ENCODE peak calls at places on chromosomes 13 and 19, in six cellular contexts. F, M, N, V, R and Z are unnamed samples. For H3K4me1 and H3K9me2, the result is how much of the 10 kb centered on the place peaks cover.

GRCh38 chr13:44132710-44133109 is 240.9 kb upstream of the SERP2 start:
- DNase-seq in F (peak), M (no peak), N (no peak), V (peak), R (no peak), Z (peak)

GRCh38 chr19:44788971-44789370 is 11.3 kb downstream of the CBLC start:
- DNase-seq in F (no peak), M (no peak), N (no peak), V (no peak), R (no peak), Z (no peak)

GRCh38 chr19:50667759-50668231 is 18.6 kb downstream of the C19orf81 start:
- DNase-seq in F (no peak), M (no peak), N (no peak), V (no peak), R (no peak), Z (no peak)

GRCh38 chr13:28475916-28476725 is 18.8 kb downstream of the FLT1 start:
- DNase-seq in F (peak), M (no peak), N (no peak), V (peak), R (no peak), Z (peak)

GRCh38 chr13:37058801-37059135 is 720 bp downstream of the SUPT20H start:
- DNase-seq in F (no peak), M (peak), N (no peak), V (peak), R (peak), Z (no peak)

GRCh38 chr19:51125421-51126075 is 842 bp downstream of the SIGLEC9 start:
- DNase-seq in F (no peak), M (no peak), N (no peak), V (no peak), R (no peak), Z (no peak)

GRCh38 chr13:79973533-79973963 is 367.4 kb downstream of the SPRY2 start:
- DNase-seq in F (no peak), M (peak), N (peak), V (peak), R (peak), Z (no peak)

GRCh38 chr19:14479985-14480694 is 5.0 kb upstream of the PTGER1 start:
- DNase-seq in F (no peak), M (peak), N (peak), V (no peak), R (peak), Z (peak)

GRCh38 chr13:113474179-113474578 is 16.3 kb downstream of the DCUN1D2 start:
- DNase-seq in F (no peak), M (no peak), N (no peak), V (peak), R (no peak), Z (no peak)

GRCh38 chr13:26600345-26600761 is 42.9 kb downstream of the WASF3 start:
- DNase-seq in F (no peak), M (no peak), N (no peak), V (peak), R (no peak), Z (no peak)

GRCh38 chr13:100559886-100560285 is 28.7 kb downstream of the GGACT start:
- DNase-seq in F (no peak), M (no peak), N (no peak), V (no peak), R (no peak), Z (no peak)

GRCh38 chr13:100561599-100562204 is 26.9 kb downstream of the GGACT start:
- DNase-seq in F (no peak), M (no peak), N (no peak), V (no peak), R (no peak), Z (no peak)

GRCh38 chr13:100564444-100565223 is 24.0 kb downstream of the GGACT start:
- DNase-seq in F (no peak), M (peak), N (no peak), V (no peak), R (no peak), Z (no peak)

GRCh38 chr13:100563779-100564178 is 24.8 kb downstream of the GGACT start:
- DNase-seq in F (no peak), M (no peak), N (no peak), V (no peak), R (no peak), Z (no peak)

GRCh38 chr13:100560498-100561215 is 27.9 kb downstream of the GGACT start:
- DNase-seq in F (no peak), M (no peak), N (no peak), V (no peak), R (no peak), Z (no peak)
- H3K4me1 ChIP-seq in F (under half), M (under half), N (under half), V (under half), R (under half), Z (under half)

GRCh38 chr13:21079206-21079605 is 17.8 kb upstream of the LATS2 start:
- DNase-seq in F (no peak), M (no peak), N (no peak), V (no peak), R (no peak), Z (no peak)
- H3K27ac ChIP-seq in F (no peak), M (peak), N (no peak), V (peak), R (no peak), Z (no peak)

DNA sequence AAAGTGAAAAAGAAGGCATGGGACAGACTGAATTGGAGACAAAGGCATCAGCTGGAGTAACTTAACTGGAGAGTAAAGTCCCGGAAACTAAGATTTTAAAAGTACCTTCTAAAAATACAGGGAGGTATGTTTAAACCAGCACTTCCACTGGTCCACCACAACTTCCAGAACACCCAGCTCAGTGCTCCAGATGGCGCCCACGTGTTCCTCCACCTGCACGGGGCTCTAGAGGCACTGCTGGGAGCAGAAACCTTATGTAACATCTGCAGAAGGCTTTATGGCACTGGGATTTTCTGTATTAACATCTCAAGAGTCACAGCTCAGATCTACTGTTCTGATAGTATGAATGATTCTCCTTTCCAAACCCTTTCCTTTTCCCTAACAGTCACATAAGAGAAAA is 252.1 kb downstream of the DCLK1 start:
- DNase-seq in F (no peak), M (no peak), N (peak), V (no peak), R (no peak), Z (no peak)
- H3K9me2 ChIP-seq in F (under half), M (under half), N (under half), V (under half), R (under half), Z (under half)

GRCh38 chr19:16224266-16225045 is 26.7 kb downstream of the AP1M1 start:
- DNase-seq in F (no peak), M (peak), N (no peak), V (no peak), R (no peak), Z (no peak)
- H3K4me1 ChIP-seq in F (under half), M (under half), N (under half), V (under half), R (under half), Z (under half)

GRCh38 chr19:36139473-36140288 is at the start of gene CAPNS1:
- DNase-seq in F (peak), M (peak), N (peak), V (peak), R (peak), Z (peak)

GRCh38 chr19:36136975-36137686 is 2.7 kb upstream of the CAPNS1 start:
- DNase-seq in F (peak), M (no peak), N (peak), V (peak), R (no peak), Z (peak)

GRCh38 chr19:36140289-36141038 is 598 bp downstream of the CAPNS1 start:
- DNase-seq in F (no peak), M (peak), N (peak), V (peak), R (peak), Z (peak)

GRCh38 chr19:36141039-36141914 is 1.4 kb downstream of the CAPNS1 start:
- DNase-seq in F (peak), M (peak), N (peak), V (peak), R (peak), Z (peak)

DNA sequence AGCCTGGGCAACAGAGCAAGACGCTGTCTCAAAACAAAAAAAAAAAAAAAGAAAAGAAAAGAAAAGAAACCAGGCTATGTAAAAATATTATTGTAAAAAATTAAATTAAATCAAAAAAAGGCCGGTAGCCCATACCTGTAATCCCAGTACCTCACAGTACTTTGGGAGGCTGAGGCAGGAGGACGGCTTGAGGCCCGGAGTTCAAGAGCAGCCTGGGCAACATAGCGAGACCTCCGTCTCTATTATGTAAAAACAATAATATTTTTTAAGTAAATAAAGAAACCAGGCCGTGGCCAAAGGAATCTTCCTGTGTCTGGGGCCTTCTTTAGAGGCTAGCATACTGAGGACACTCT is 770 bp upstream of the CAPNS1 start:
- DNase-seq in F (no peak), M (no peak), N (no peak), V (no peak), R (no peak), Z (no peak)
- H3K27ac ChIP-seq in F (peak), M (peak), N (peak), V (peak), R (peak), Z (peak)

GRCh38 chr13:19605161-19605955 is 28.1 kb upstream of the MPHOSPH8 start:
- DNase-seq in F (peak), M (no peak), N (no peak), V (no peak), R (no peak), Z (peak)
- H3K9me2 ChIP-seq in F (under half), M (under half), N (under half), V (under half), R (under half), Z (under half)

GRCh38 chr19:55468054-55468393 is 3.5 kb upstream of the C19orf85 start:
- DNase-seq in F (no peak), M (no peak), N (no peak), V (no peak), R (no peak), Z (no peak)
- H3K4me1 ChIP-seq in F (under half), M (under half), N (under half), V (under half), R (under half), Z (under half)

GRCh38 chr19:36051236-36051635 is 2.8 kb downstream of the THAP8 start:
- DNase-seq in F (peak), M (no peak), N (no peak), V (no peak), R (peak), Z (no peak)

GRCh38 chr19:36047835-36048234 is 6.2 kb downstream of the THAP8 start:
- DNase-seq in F (no peak), M (no peak), N (no peak), V (no peak), R (no peak), Z (no peak)

GRCh38 chr19:36049080-36049698 is 4.9 kb downstream of the THAP8 start:
- DNase-seq in F (no peak), M (no peak), N (no peak), V (no peak), R (no peak), Z (peak)

GRCh38 chr19:36043952-36044351 is 10.1 kb downstream of the THAP8 start:
- DNase-seq in F (no peak), M (no peak), N (no peak), V (no peak), R (no peak), Z (no peak)

DNA sequence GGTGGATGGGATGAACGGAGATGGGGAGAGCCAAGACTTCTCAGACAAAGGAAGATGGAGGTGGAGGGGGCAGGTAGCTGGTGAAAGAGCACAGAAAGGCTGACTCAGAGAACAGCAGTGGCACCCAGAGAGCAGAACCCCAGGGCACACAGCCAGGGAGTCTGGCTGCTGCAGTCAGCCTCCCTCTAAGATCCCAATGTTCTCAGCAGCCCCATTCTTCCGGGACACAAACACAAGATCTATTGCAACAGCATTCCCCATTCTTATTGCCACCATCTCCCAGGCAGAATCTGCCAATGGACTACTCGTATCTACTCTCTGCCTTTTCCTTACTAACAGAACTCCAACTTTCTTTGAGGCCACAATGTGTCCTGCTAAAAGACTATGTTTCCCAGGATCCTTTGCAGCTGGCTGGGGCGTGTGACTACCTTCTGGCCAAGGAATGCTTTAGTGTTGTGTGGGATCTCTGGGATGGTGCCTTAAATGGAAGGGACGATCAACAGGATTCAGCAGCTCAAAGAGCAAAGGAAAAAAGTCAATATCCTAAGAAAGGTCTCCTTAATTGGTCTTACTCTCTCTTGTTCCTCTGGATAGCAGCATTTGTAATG is 7.5 kb downstream of the THAP8 start:
- DNase-seq in F (no peak), M (no peak), N (no peak), V (peak), R (no peak), Z (no peak)
- H3K27ac ChIP-seq in F (no peak), M (no peak), N (no peak), V (no peak), R (no peak), Z (no peak)